ENCODE peak calls at places on chromosome 17, in ten cellular contexts. One of them, this sample, is unnamed.
A peak's percentile ranks its signal among the peaks of the same experiment; 100 is the strongest.

GRCh38 chr17:45051060-45051719 is at the start of gene DCAKD:
- DNase-seq in RWPE2: peak; percentile 96
- DNase-seq in LNCaP clone FGC: peak; percentile 81
- DNase-seq in lung: peak; percentile 91
- DNase-seq in heart right ventricle: peak; percentile 91
- DNase-seq in PC-3: peak; percentile 99
- DNase-seq in adrenal gland: peak; percentile 93
- DNase-seq in hepatocyte: peak; percentile 99
- DNase-seq in fibroblast of pulmonary artery: peak; percentile 95
- DNase-seq in fibroblast of the aortic adventitia: peak; percentile 92
- DNase-seq in this sample: peak; percentile 97

GRCh38 chr17:70169707-70170597 is 620 bp downstream of the KCNJ2 start:
- DNase-seq in lung: no peak
- DNase-seq in fibroblast of pulmonary artery: peak; percentile 31
- DNase-seq in fibroblast of the aortic adventitia: peak; percentile 60
- DNase-seq in adrenal gland: peak; percentile 19
- DNase-seq in hepatocyte: peak; percentile 24
- DNase-seq in LNCaP clone FGC: no peak
- DNase-seq in PC-3: no peak
- DNase-seq in RWPE2: no peak
- DNase-seq in heart right ventricle: no peak
- DNase-seq in this sample: peak; percentile 76

GRCh38 chr17:70955441-70955840 is 786.1 kb downstream of the KCNJ2 start:
- DNase-seq in fibroblast of the aortic adventitia: no peak
- DNase-seq in PC-3: no peak
- DNase-seq in adrenal gland: no peak
- DNase-seq in LNCaP clone FGC: no peak
- DNase-seq in RWPE2: no peak
- DNase-seq in fibroblast of pulmonary artery: no peak
- DNase-seq in hepatocyte: no peak
- DNase-seq in lung: no peak
- DNase-seq in heart right ventricle: no peak
- DNase-seq in this sample: no peak

GRCh38 chr17:335691-336090 is 16.9 kb downstream of the RPH3AL start:
- DNase-seq in LNCaP clone FGC: no peak
- DNase-seq in PC-3: no peak
- DNase-seq in heart right ventricle: no peak
- DNase-seq in fibroblast of pulmonary artery: no peak
- DNase-seq in hepatocyte: no peak
- DNase-seq in RWPE2: peak; percentile 38
- DNase-seq in adrenal gland: peak; percentile 49
- DNase-seq in lung: no peak
- DNase-seq in fibroblast of the aortic adventitia: no peak
- DNase-seq in this sample: no peak

GRCh38 chr17:80279895-80280294 is 19.2 kb downstream of the RNF213 start:
- DNase-seq in hepatocyte: peak; percentile 59
- DNase-seq in PC-3: no peak
- DNase-seq in fibroblast of the aortic adventitia: peak; percentile 93
- DNase-seq in RWPE2: no peak
- DNase-seq in adrenal gland: no peak
- DNase-seq in LNCaP clone FGC: no peak
- DNase-seq in lung: no peak
- DNase-seq in fibroblast of pulmonary artery: peak; percentile 93
- DNase-seq in heart right ventricle: peak; percentile 65
- DNase-seq in this sample: peak; percentile 90

GRCh38 chr17:38352245-38353083 is 820 bp downstream of the SOCS7 start:
- DNase-seq in fibroblast of the aortic adventitia: no peak
- DNase-seq in fibroblast of pulmonary artery: peak; percentile 22
- DNase-seq in PC-3: peak; percentile 6
- DNase-seq in hepatocyte: peak; percentile 34
- DNase-seq in lung: no peak
- DNase-seq in RWPE2: no peak
- DNase-seq in adrenal gland: peak; percentile 41
- DNase-seq in heart right ventricle: peak; percentile 20
- DNase-seq in LNCaP clone FGC: no peak
- DNase-seq in this sample: peak; percentile 34

GRCh38 chr17:42274812-42275526 is 1.2 kb downstream of the STAT5B start:
- DNase-seq in lung: no peak
- DNase-seq in heart right ventricle: no peak
- DNase-seq in adrenal gland: no peak
- DNase-seq in LNCaP clone FGC: no peak
- DNase-seq in fibroblast of the aortic adventitia: peak; percentile 55
- DNase-seq in RWPE2: no peak
- DNase-seq in hepatocyte: no peak
- DNase-seq in PC-3: no peak
- DNase-seq in fibroblast of pulmonary artery: no peak
- DNase-seq in this sample: no peak

GRCh38 chr17:41959336-41960095 is 7.1 kb upstream of the CNP start:
- DNase-seq in PC-3: peak; percentile 48
- DNase-seq in hepatocyte: peak; percentile 50
- DNase-seq in LNCaP clone FGC: no peak
- DNase-seq in RWPE2: no peak
- DNase-seq in heart right ventricle: no peak
- DNase-seq in fibroblast of the aortic adventitia: peak; percentile 73
- DNase-seq in fibroblast of pulmonary artery: peak; percentile 78
- DNase-seq in lung: no peak
- DNase-seq in adrenal gland: no peak
- DNase-seq in this sample: peak; percentile 75

GRCh38 chr17:561118-561517 is 153.5 kb downstream of the VPS53 start:
- DNase-seq in lung: no peak
- DNase-seq in hepatocyte: no peak
- DNase-seq in LNCaP clone FGC: no peak
- DNase-seq in PC-3: peak; percentile 3
- DNase-seq in fibroblast of pulmonary artery: peak; percentile 49
- DNase-seq in adrenal gland: no peak
- DNase-seq in heart right ventricle: no peak
- DNase-seq in fibroblast of the aortic adventitia: peak; percentile 32
- DNase-seq in RWPE2: no peak
- DNase-seq in this sample: peak; percentile 41

GRCh38 chr17:47831934-47832327 is 461 bp downstream of the LRRC46 start:
- DNase-seq in adrenal gland: no peak
- DNase-seq in PC-3: no peak
- DNase-seq in heart right ventricle: no peak
- DNase-seq in fibroblast of the aortic adventitia: no peak
- DNase-seq in lung: no peak
- DNase-seq in hepatocyte: no peak
- DNase-seq in LNCaP clone FGC: no peak
- DNase-seq in fibroblast of pulmonary artery: no peak
- DNase-seq in RWPE2: no peak
- DNase-seq in this sample: no peak

GRCh38 chr17:57551321-57552079 is 193.6 kb downstream of the CCDC182 start:
- DNase-seq in adrenal gland: no peak
- DNase-seq in LNCaP clone FGC: no peak
- DNase-seq in heart right ventricle: no peak
- DNase-seq in fibroblast of the aortic adventitia: no peak
- DNase-seq in lung: no peak
- DNase-seq in RWPE2: no peak
- DNase-seq in fibroblast of pulmonary artery: no peak
- DNase-seq in hepatocyte: no peak
- DNase-seq in PC-3: no peak
- DNase-seq in this sample: no peak

GRCh38 chr17:28577466-28577824 is 750 bp upstream of the ALDOC start:
- DNase-seq in hepatocyte: no peak
- DNase-seq in PC-3: no peak
- DNase-seq in fibroblast of the aortic adventitia: no peak
- DNase-seq in adrenal gland: no peak
- DNase-seq in RWPE2: no peak
- DNase-seq in fibroblast of pulmonary artery: no peak
- DNase-seq in heart right ventricle: no peak
- DNase-seq in LNCaP clone FGC: no peak
- DNase-seq in lung: no peak
- DNase-seq in this sample: no peak

GRCh38 chr17:41777579-41778188 is 8.8 kb downstream of the JUP start:
- DNase-seq in fibroblast of the aortic adventitia: peak; percentile 89
- DNase-seq in lung: peak; percentile 72
- DNase-seq in LNCaP clone FGC: peak; percentile 93
- DNase-seq in adrenal gland: peak; percentile 72
- DNase-seq in RWPE2: no peak
- DNase-seq in hepatocyte: peak; percentile 60
- DNase-seq in fibroblast of pulmonary artery: peak; percentile 99
- DNase-seq in PC-3: peak; percentile 92
- DNase-seq in heart right ventricle: peak; percentile 89
- DNase-seq in this sample: peak; percentile 97

GRCh38 chr17:62671553-62671952 is 44.1 kb downstream of the MRC2 start:
- DNase-seq in heart right ventricle: no peak
- DNase-seq in adrenal gland: peak; percentile 45
- DNase-seq in hepatocyte: no peak
- DNase-seq in PC-3: no peak
- DNase-seq in fibroblast of pulmonary artery: no peak
- DNase-seq in LNCaP clone FGC: no peak
- DNase-seq in lung: no peak
- DNase-seq in RWPE2: peak; percentile 91
- DNase-seq in fibroblast of the aortic adventitia: peak; percentile 17
- DNase-seq in this sample: no peak

GRCh38 chr17:73814070-73814469 is 169.8 kb upstream of the SDK2 start:
- DNase-seq in heart right ventricle: no peak
- DNase-seq in RWPE2: peak; percentile 11
- DNase-seq in LNCaP clone FGC: no peak
- DNase-seq in PC-3: no peak
- DNase-seq in hepatocyte: no peak
- DNase-seq in lung: no peak
- DNase-seq in fibroblast of the aortic adventitia: no peak
- DNase-seq in adrenal gland: no peak
- DNase-seq in fibroblast of pulmonary artery: no peak
- DNase-seq in this sample: no peak

GRCh38 chr17:39217734-39218369 is 7.9 kb downstream of the STAC2 start:
- DNase-seq in hepatocyte: no peak
- DNase-seq in fibroblast of the aortic adventitia: no peak
- DNase-seq in fibroblast of pulmonary artery: no peak
- DNase-seq in RWPE2: no peak
- DNase-seq in adrenal gland: no peak
- DNase-seq in heart right ventricle: no peak
- DNase-seq in PC-3: no peak
- DNase-seq in LNCaP clone FGC: no peak
- DNase-seq in lung: no peak
- DNase-seq in this sample: no peak

GRCh38 chr17:44334315-44335181 is 9.9 kb upstream of the SLC25A39 start:
- DNase-seq in heart right ventricle: no peak
- DNase-seq in lung: no peak
- DNase-seq in PC-3: no peak
- DNase-seq in LNCaP clone FGC: no peak
- DNase-seq in RWPE2: no peak
- DNase-seq in hepatocyte: no peak
- DNase-seq in fibroblast of the aortic adventitia: no peak
- DNase-seq in adrenal gland: no peak
- DNase-seq in fibroblast of pulmonary artery: no peak
- DNase-seq in this sample: no peak

GRCh38 chr17:43410557-43411368 is 12.0 kb downstream of the ARL4D start:
- DNase-seq in lung: no peak
- DNase-seq in fibroblast of the aortic adventitia: peak; percentile 86
- DNase-seq in adrenal gland: no peak
- DNase-seq in hepatocyte: no peak
- DNase-seq in RWPE2: no peak
- DNase-seq in fibroblast of pulmonary artery: no peak
- DNase-seq in heart right ventricle: no peak
- DNase-seq in PC-3: no peak
- DNase-seq in LNCaP clone FGC: no peak
- DNase-seq in this sample: no peak

GRCh38 chr17:19652595-19652994 is 4.0 kb downstream of the ALDH3A2 start:
- DNase-seq in lung: no peak
- DNase-seq in fibroblast of pulmonary artery: peak; percentile 43
- DNase-seq in heart right ventricle: no peak
- DNase-seq in PC-3: peak; percentile 30
- DNase-seq in LNCaP clone FGC: no peak
- DNase-seq in hepatocyte: no peak
- DNase-seq in fibroblast of the aortic adventitia: peak; percentile 80
- DNase-seq in RWPE2: no peak
- DNase-seq in adrenal gland: no peak
- DNase-seq in this sample: no peak
- H3K4me3 ChIP-seq in lung: no peak overlapping the region
- H3K4me3 ChIP-seq in fibroblast of pulmonary artery: no peak overlapping the region
- H3K4me3 ChIP-seq in heart right ventricle: no peak overlapping the region
- H3K4me3 ChIP-seq in PC-3: no peak overlapping the region
- H3K4me3 ChIP-seq in LNCaP clone FGC: no peak overlapping the region
- H3K4me3 ChIP-seq in hepatocyte: no peak overlapping the region
- H3K4me3 ChIP-seq in fibroblast of the aortic adventitia: no peak overlapping the region
- H3K4me3 ChIP-seq in RWPE2: no peak overlapping the region
- H3K4me3 ChIP-seq in adrenal gland: no peak overlapping the region
- H3K4me3 ChIP-seq in this sample: no peak overlapping the region

DNA sequence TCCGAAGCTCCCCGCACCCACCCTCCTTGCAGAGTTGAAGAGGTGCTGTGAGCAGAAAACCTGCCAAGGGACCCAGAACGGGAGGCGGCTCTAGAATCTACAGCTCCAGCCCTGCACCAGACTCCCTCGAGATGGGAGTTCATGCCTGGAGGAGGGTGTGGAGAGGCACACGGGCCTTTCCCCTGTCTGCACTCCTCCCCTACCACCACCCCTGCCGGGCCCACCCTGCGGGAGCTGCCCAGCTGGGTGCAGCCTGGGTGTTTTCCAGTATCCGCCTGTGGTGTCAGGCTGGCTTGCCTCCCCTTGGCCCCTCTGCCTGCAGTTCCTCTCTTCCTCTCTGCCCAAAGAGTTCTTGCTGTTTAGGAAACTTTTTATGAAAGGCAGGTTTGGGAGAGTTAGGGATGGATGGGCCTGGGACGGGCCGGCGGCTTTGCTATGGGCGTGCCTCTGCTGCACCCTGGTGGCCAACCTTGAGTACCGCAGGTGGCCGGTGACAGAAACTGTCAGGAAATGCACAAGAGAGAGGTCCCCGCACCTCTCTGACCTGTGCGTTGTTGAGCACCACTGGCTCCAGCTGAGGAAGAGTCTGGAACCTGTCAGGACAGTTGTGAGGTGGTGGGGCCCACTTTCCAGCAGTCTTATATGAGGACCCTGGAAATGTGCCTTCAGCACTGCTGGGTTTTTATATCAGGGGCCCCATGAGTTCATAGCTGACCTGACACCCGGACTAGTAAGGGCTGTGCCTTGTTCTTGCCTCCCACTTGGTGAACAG is 354.1 kb downstream of the SEC14L1 start:
- DNase-seq in LNCaP clone FGC: no peak
- DNase-seq in PC-3: peak; percentile 83
- DNase-seq in adrenal gland: peak; percentile 73
- DNase-seq in RWPE2: peak; percentile 70
- DNase-seq in hepatocyte: peak; percentile 89
- DNase-seq in fibroblast of pulmonary artery: peak; percentile 79
- DNase-seq in fibroblast of the aortic adventitia: peak; percentile 82
- DNase-seq in heart right ventricle: peak; percentile 74
- DNase-seq in lung: peak; percentile 79
- DNase-seq in this sample: peak; percentile 88
- TF ChIP-seq CTCF in LNCaP clone FGC: peak; percentile 92
- TF ChIP-seq CTCF in PC-3: peak; percentile 99
- TF ChIP-seq CTCF in adrenal gland: peak; percentile 98
- TF ChIP-seq CTCF in RWPE2: peak; percentile 93
- TF ChIP-seq CTCF in hepatocyte: peak; percentile 88
- TF ChIP-seq CTCF in fibroblast of pulmonary artery: peak; percentile 90
- TF ChIP-seq CTCF in fibroblast of the aortic adventitia: peak; percentile 96
- TF ChIP-seq CTCF in heart right ventricle: peak; percentile 100
- TF ChIP-seq CTCF in lung: peak; percentile 97
- TF ChIP-seq CTCF in this sample: peak; percentile 97

GRCh38 chr17:17079336-17079735 is 37.1 kb downstream of the MPRIP start:
- DNase-seq in heart right ventricle: no peak
- DNase-seq in adrenal gland: no peak
- DNase-seq in fibroblast of pulmonary artery: no peak
- DNase-seq in RWPE2: peak; percentile 34
- DNase-seq in fibroblast of the aortic adventitia: no peak
- DNase-seq in hepatocyte: no peak
- DNase-seq in lung: no peak
- DNase-seq in LNCaP clone FGC: no peak
- DNase-seq in PC-3: no peak
- DNase-seq in this sample: peak; percentile 48
- H3K4me3 ChIP-seq in heart right ventricle: no peak overlapping the region
- H3K4me3 ChIP-seq in adrenal gland: no peak overlapping the region
- H3K4me3 ChIP-seq in fibroblast of pulmonary artery: no peak overlapping the region
- H3K4me3 ChIP-seq in RWPE2: no peak overlapping the region
- H3K4me3 ChIP-seq in fibroblast of the aortic adventitia: no peak overlapping the region
- H3K4me3 ChIP-seq in hepatocyte: no peak overlapping the region
- H3K4me3 ChIP-seq in lung: no peak overlapping the region
- H3K4me3 ChIP-seq in LNCaP clone FGC: no peak overlapping the region
- H3K4me3 ChIP-seq in PC-3: no peak overlapping the region
- H3K4me3 ChIP-seq in this sample: no peak overlapping the region

GRCh38 chr17:29614345-29615047 is 8.2 kb downstream of the CORO6 start:
- DNase-seq in fibroblast of the aortic adventitia: no peak
- DNase-seq in hepatocyte: no peak
- DNase-seq in adrenal gland: no peak
- DNase-seq in LNCaP clone FGC: no peak
- DNase-seq in RWPE2: no peak
- DNase-seq in PC-3: no peak
- DNase-seq in fibroblast of pulmonary artery: no peak
- DNase-seq in heart right ventricle: no peak
- DNase-seq in lung: no peak
- DNase-seq in this sample: no peak
- TF ChIP-seq CTCF in fibroblast of the aortic adventitia: no peak
- TF ChIP-seq CTCF in hepatocyte: no peak
- TF ChIP-seq CTCF in adrenal gland: no peak
- TF ChIP-seq CTCF in LNCaP clone FGC: no peak
- TF ChIP-seq CTCF in RWPE2: no peak
- TF ChIP-seq CTCF in PC-3: no peak
- TF ChIP-seq CTCF in fibroblast of pulmonary artery: no peak
- TF ChIP-seq CTCF in heart right ventricle: no peak
- TF ChIP-seq CTCF in lung: no peak
- TF ChIP-seq CTCF in this sample: no peak

This sample was measured in fibroblast of villous mesenchyme.